ENCODE peak calls at places on chromosomes 12 and 14, in four cellular contexts. U is suprapubic skin, Y is head of caudate nucleus, S is sigmoid colon. H is an unnamed sample.

GRCh38 chr12:107760207-107760816 is 625 bp downstream of the PRDM4 start:
- DNase-seq in S (peak; percentile 69), U (peak; percentile 79), Y (peak; percentile 49), H (no peak)

GRCh38 chr14:103198429-103199140 is 75.3 kb downstream of the TNFAIP2 start:
- DNase-seq in S (peak; percentile 86), Y (no peak), U (peak; percentile 74), H (peak; percentile 10)

GRCh38 chr12:74538491-74539258 is 1.0 kb downstream of the ATXN7L3B start:
- DNase-seq in U (no peak), S (no peak), Y (no peak), H (no peak)

GRCh38 chr14:100570726-100571454 is 16.3 kb downstream of the BEGAIN start:
- DNase-seq in U (no peak), Y (no peak), S (no peak), H (no peak)

GRCh38 chr12:88334271-88334670 is 192.2 kb downstream of the TMTC3 start:
- DNase-seq in S (peak; percentile 71), U (no peak), Y (no peak), H (no peak)

GRCh38 chr12:84502907-84503787 is 409.5 kb downstream of the SLC6A15 start:
- DNase-seq in S (no peak), U (no peak), Y (peak; percentile 70), H (no peak)

GRCh38 chr12:106774808-106775524 is 484 bp downstream of the RIC8B start:
- DNase-seq in U (no peak), S (peak; percentile 68), Y (no peak), H (no peak)

GRCh38 chr12:19036673-19037357 is 92.7 kb upstream of the PLEKHA5 start:
- DNase-seq in S (no peak), U (no peak), Y (no peak), H (no peak)

GRCh38 chr14:50559990-50560928 is at the start of gene ATL1:
- DNase-seq in S (peak; percentile 90), U (peak; percentile 90), Y (peak; percentile 86), H (peak; percentile 85)

GRCh38 chr12:6341439-6342139 is at the start of gene TNFRSF1A:
- DNase-seq in Y (no peak), S (peak; percentile 93), U (no peak), H (peak; percentile 92)

GRCh38 chr12:93778306-93778705 is 101.1 kb downstream of the CRADD start:
- DNase-seq in U (no peak), Y (peak; percentile 65), S (peak; percentile 87), H (no peak)

GRCh38 chr14:98633380-98633779 is 638.6 kb downstream of the BCL11B start:
- DNase-seq in Y (peak; percentile 87), U (no peak), S (no peak), H (no peak)

GRCh38 chr14:66746316-66747006 is 238.5 kb downstream of the GPHN start:
- DNase-seq in Y (no peak), U (no peak), S (no peak), H (no peak)

GRCh38 chr12:72214163-72214562 is 58.0 kb upstream of the TRHDE start:
- DNase-seq in S (no peak), Y (no peak), U (no peak), H (no peak)

GRCh38 chr14:27049611-27050172 is 451.9 kb upstream of the NOVA1 start:
- DNase-seq in S (no peak), U (no peak), Y (no peak), H (no peak)

GRCh38 chr14:21408152-21408551 is 24.3 kb upstream of the SUPT16H start:
- DNase-seq in U (no peak), S (no peak), Y (no peak), H (no peak)

GRCh38 chr14:30389901-30390394 is 169.0 kb upstream of the G2E3 start:
- DNase-seq in Y (no peak), U (no peak), S (no peak), H (no peak)

GRCh38 chr12:10652192-10652591 is 21.7 kb downstream of the STYK1 start:
- DNase-seq in Y (no peak), S (no peak), U (no peak), H (no peak)

GRCh38 chr14:23183479-23183878 is at the start of gene SLC7A8:
- DNase-seq in U (peak; percentile 82), S (peak; percentile 82), Y (peak; percentile 87), H (no peak)

GRCh38 chr12:92735131-92735721 is 32.4 kb downstream of the PLEKHG7 start:
- DNase-seq in U (no peak), Y (no peak), S (no peak), H (no peak)

GRCh38 chr14:106665814-106666213 is 1139.4 kb downstream of the TMEM121 start:
- DNase-seq in U (no peak), Y (no peak), S (no peak), H (no peak)

GRCh38 chr14:58914271-58914855 is 274.1 kb upstream of the DAAM1 start:
- DNase-seq in Y (no peak), S (no peak), U (no peak), H (no peak)

GRCh38 chr12:108852674-108853073 is 4.7 kb downstream of the SSH1 start:
- DNase-seq in Y (no peak), S (no peak), U (peak; percentile 28), H (no peak)

GRCh38 chr14:61174395-61175386 is 106.4 kb downstream of the TMEM30B start:
- DNase-seq in U (no peak), Y (no peak), S (no peak), H (no peak)

GRCh38 chr14:69055973-69056372 is 76.9 kb upstream of the ACTN1 start:
- DNase-seq in U (no peak), S (no peak), Y (no peak), H (no peak)

GRCh38 chr12:126353604-126354003 is 1288.4 kb downstream of the AACS start:
- DNase-seq in Y (no peak), S (no peak), U (no peak), H (no peak)

GRCh38 chr14:37457334-37457733 is 137.7 kb downstream of the FOXA1 start:
- DNase-seq in Y (no peak), S (no peak), U (no peak), H (no peak)

GRCh38 chr12:4975574-4975973 is 65.9 kb downstream of the KCNA1 start:
- DNase-seq in U (no peak), Y (no peak), S (no peak), H (no peak)